ENCODE peak calls at places on chromosomes 7 and 10, in nine cellular contexts. V is H9, U is neural progenitor cell, P is IMR-90, S is mammary epithelial cell, R is mesendoderm, E is fibroblast of lung, J is GM23248, O is NT2/D1. K is an unnamed sample.

GRCh38 chr10:1377756-1378397 is 321.7 kb downstream of the WDR37 start:
- DNase-seq in V (no peak), U (no peak), P (no peak), S (no peak), R (no peak), E (no peak), J (no peak), O (no peak), K (no peak)

GRCh38 chr7:55052081-55052480 is 33.3 kb downstream of the EGFR start:
- DNase-seq in V (no peak), U (no peak), P (peak; percentile 96), S (peak; percentile 52), R (no peak), E (peak; percentile 56), J (peak; percentile 92), O (no peak), K (no peak)

GRCh38 chr10:91313761-91314520 is 93.5 kb downstream of the PCGF5 start:
- DNase-seq in V (no peak), U (no peak), P (peak; percentile 96), S (peak; percentile 48), R (no peak), E (peak; percentile 73), J (peak; percentile 81), O (no peak), K (no peak)

GRCh38 chr7:112748381-112748780 is 41.8 kb downstream of the TMEM168 start:
- DNase-seq in V (no peak), U (no peak), P (no peak), S (no peak), R (no peak), E (no peak), J (peak; percentile 3), O (no peak), K (no peak)

GRCh38 chr7:132148876-132149275 is 427.4 kb downstream of the PLXNA4 start:
- DNase-seq in V (no peak), U (no peak), P (no peak), S (peak; percentile 66), R (no peak), E (no peak), J (no peak), O (no peak), K (no peak)

GRCh38 chr10:126278846-126279245 is 109.4 kb downstream of the ADAM12 start:
- DNase-seq in V (no peak), U (no peak), P (peak; percentile 58), S (no peak), R (no peak), E (peak; percentile 62), J (no peak), O (peak; percentile 13), K (no peak)

GRCh38 chr7:90720970-90721768 is 125.0 kb downstream of the CDK14 start:
- DNase-seq in V (no peak), U (no peak), P (peak; percentile 72), S (peak; percentile 36), R (no peak), E (peak; percentile 81), J (peak; percentile 77), O (no peak), K (no peak)

GRCh38 chr10:100504101-100504500 is 15.6 kb downstream of the SEC31B start:
- DNase-seq in V (no peak), U (no peak), P (peak; percentile 26), S (no peak), R (no peak), E (no peak), J (peak; percentile 45), O (no peak), K (no peak)

GRCh38 chr7:45401851-45402250 is 172.3 kb upstream of the ADCY1 start:
- DNase-seq in V (no peak), U (no peak), P (no peak), S (no peak), R (no peak), E (no peak), J (no peak), O (no peak), K (no peak)

GRCh38 chr7:45402480-45403218 is 171.5 kb upstream of the ADCY1 start:
- DNase-seq in V (no peak), U (no peak), P (peak; percentile 31), S (peak; percentile 78), R (no peak), E (peak; percentile 77), J (peak; percentile 50), O (no peak), K (no peak)

GRCh38 chr7:45401155-45401554 is 173.0 kb upstream of the ADCY1 start:
- DNase-seq in V (no peak), U (no peak), P (no peak), S (no peak), R (no peak), E (no peak), J (no peak), O (no peak), K (no peak)

GRCh38 chr7:45407730-45408406 is 166.3 kb upstream of the ADCY1 start:
- DNase-seq in V (peak; percentile 80), U (peak; percentile 56), P (no peak), S (no peak), R (peak; percentile 78), E (no peak), J (peak; percentile 2), O (peak; percentile 42), K (no peak)

DNA sequence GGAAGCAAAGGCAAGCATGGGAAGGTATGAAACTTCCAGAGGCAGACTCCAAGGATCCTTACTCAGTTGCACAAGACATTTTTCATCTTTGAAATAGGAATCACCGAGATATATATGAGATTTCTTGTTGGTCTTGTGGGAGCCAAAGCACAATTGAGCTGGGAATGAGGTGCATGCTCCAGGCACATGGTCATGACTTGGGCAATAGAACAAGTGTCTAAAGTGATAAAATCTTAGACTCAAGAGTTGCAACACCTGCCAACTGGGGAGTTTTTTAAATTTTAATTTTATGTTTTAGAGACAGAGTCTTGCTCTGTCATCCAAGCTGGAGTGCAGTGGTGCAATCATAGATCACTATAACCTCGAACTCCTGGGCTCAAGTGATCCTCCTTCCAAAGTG is 169.5 kb upstream of the ADCY1 start:
- DNase-seq in V (no peak), U (no peak), P (no peak), S (no peak), R (no peak), E (no peak), J (no peak), O (no peak), K (no peak)
- H3K9ac ChIP-seq in V (no peak overlapping the region), U (no peak overlapping the region), P (no peak overlapping the region), S (no peak overlapping the region), R (no peak overlapping the region), E (no peak overlapping the region), J (no peak overlapping the region), O (no peak overlapping the region), K (no peak overlapping the region)

GRCh38 chr7:104984591-104985258 is 29.3 kb upstream of the KMT2E start:
- DNase-seq in V (no peak), U (no peak), P (no peak), S (no peak), R (no peak), E (no peak), J (no peak), O (no peak), K (no peak)

GRCh38 chr7:104983620-104984539 is 30.1 kb upstream of the KMT2E start:
- DNase-seq in V (peak; percentile 91), U (peak; percentile 92), P (peak; percentile 81), S (peak; percentile 86), R (peak; percentile 93), E (peak; percentile 85), J (peak; percentile 97), O (peak; percentile 72), K (peak; percentile 97)

GRCh38 chr7:104982773-104983619 is 31.0 kb upstream of the KMT2E start:
- DNase-seq in V (no peak), U (no peak), P (no peak), S (no peak), R (no peak), E (no peak), J (no peak), O (no peak), K (no peak)

GRCh38 chr7:104986623-104987259 is 27.3 kb upstream of the KMT2E start:
- DNase-seq in V (no peak), U (no peak), P (no peak), S (no peak), R (no peak), E (no peak), J (no peak), O (no peak), K (no peak)

GRCh38 chr7:104985259-104985617 is 28.8 kb upstream of the KMT2E start:
- DNase-seq in V (no peak), U (no peak), P (no peak), S (no peak), R (no peak), E (no peak), J (no peak), O (no peak), K (no peak)
- H3K9ac ChIP-seq in V (no peak overlapping the region), U (no peak overlapping the region), P (no peak overlapping the region), S (no peak overlapping the region), R (no peak overlapping the region), E (no peak overlapping the region), J (peak overlapping the region; percentile 91), O (no peak overlapping the region), K (no peak overlapping the region)

DNA sequence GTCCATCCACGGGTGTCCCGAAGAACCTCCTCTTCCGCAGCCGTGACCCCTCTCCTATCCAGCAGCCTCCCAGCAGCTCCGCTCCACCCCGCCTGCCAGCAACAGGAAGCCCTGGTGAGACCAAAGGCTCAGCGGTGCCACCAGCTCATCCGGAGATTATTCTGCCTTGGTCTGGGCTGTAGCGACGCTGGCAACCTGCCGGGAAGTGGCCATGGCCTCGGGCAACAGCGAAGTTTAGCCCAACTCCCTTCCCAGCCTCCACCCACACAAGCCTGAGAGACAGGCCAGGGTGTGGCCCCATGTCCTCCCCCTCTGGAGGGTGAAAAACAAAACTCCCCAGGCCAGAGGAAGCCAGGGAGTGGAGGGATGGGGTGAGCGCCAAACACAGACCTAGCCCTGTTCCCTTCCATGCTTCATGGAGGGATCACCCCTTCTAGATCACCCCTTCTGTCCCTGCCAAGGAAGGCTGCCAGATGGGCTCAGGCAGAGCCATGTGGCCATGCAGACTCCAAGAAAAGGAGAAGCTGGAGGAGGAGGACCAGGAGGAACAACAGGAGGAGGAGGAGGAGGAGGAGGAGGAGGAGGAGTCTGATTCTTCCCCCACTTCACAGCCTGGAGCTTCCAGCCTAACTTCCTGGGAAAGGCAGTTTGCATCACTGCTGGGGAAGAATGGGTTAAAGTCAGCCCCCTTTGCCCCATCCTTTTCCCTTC is 924 bp downstream of the CALHM2 start:
- DNase-seq in V (no peak), U (no peak), P (no peak), S (peak; percentile 61), R (peak; percentile 34), E (peak; percentile 28), J (peak; percentile 81), O (no peak), K (peak; percentile 92)
- H3K9ac ChIP-seq in V (no peak overlapping the region), U (no peak overlapping the region), P (peak overlapping the region; percentile 30), S (no peak overlapping the region), R (peak overlapping the region; percentile 77), E (peak overlapping the region; percentile 84), J (peak overlapping the region; percentile 92), O (peak overlapping the region; percentile 70), K (peak overlapping the region; percentile 58)

DNA sequence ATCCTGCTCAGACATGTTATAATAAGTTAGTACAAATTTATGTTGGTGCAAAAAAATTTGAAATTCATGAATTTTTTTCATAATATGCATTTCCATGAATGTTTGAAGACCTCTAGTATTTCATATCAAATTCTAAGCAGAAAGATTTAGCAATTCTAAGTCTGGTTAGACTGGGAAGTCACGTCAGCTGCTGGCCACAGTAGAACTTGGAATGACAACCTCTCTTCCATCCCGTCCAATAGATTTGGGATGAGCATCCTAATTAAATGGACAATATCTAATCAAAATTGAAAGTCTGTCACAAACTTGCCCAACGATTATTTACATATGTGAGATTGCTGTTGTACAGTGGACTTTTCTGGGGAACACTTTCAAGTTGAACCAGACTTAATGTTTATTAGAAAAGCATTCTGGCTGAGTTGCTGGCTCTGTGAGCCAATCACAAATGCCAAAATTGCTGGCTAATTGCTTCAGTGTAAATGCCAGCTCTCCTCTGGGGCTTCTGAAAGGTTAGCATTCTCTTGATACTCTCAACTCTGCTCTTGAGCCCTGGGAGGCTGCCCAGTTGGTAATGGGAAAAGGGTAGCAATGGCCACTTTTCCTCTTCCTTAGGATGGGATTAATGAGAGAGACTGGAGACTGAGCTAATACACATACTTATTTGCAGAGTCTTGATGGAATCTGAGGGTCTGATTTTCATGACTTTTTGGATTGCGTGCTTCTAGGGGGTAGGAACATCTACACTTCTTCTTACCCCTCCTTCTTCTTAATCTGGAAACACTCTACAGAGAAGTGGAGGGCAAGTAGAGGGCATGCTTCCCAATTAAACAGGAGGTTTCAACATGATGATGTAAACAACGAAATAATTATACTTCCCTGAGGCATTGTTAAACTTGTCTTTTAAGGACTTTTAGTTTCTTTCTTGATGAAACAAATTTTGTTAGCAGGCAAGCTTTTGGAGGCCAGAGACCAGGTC is 253.5 kb downstream of the BAMBI start:
- DNase-seq in V (no peak), U (no peak), P (no peak), S (no peak), R (no peak), E (no peak), J (no peak), O (no peak), K (no peak)
- H3K9ac ChIP-seq in V (no peak overlapping the region), U (no peak overlapping the region), P (no peak overlapping the region), S (no peak overlapping the region), R (no peak overlapping the region), E (no peak overlapping the region), J (no peak overlapping the region), O (no peak overlapping the region), K (no peak overlapping the region)

K was measured in kidney.